ENCODE peak calls at places on chromosomes 6 and 20, in eight cellular contexts. F is NCI-H1694 treated with DMSO at 0.1 percent for 48 hours; R is PC-3; J is activated CD4-positive, alpha-beta T cell treated with anti-CD3 and anti-CD28 coated beads, Interleukin-2, amount 10 ng/mL, durations not matched to agents 7 days and 5 days; M is NCI-H69; E is stimulated activated CD4-positive, alpha-beta T cell treated with anti-CD3 and anti-CD28 coated beads, Interleukin-2, amount 100 ng/mL, for 48 hours; P is NCI-H460; Y is cardiac muscle cell. A is an unnamed sample.

GRCh38 chr6:36955136-36955535 is 598 bp downstream of the PI16 start:
- DNase-seq in F (no peak), R (no peak), J (no peak), M (no peak), E (no peak), P (no peak), Y (no peak), A (no peak)

GRCh38 chr6:64049736-64050135 is 414.1 kb downstream of the PHF3 start:
- DNase-seq in F (no peak), R (no peak), J (no peak), M (peak), E (no peak), P (no peak), Y (no peak), A (no peak)

GRCh38 chr6:28589234-28589951 is 63.7 kb downstream of the GPX5 start:
- DNase-seq in F (peak), R (peak), J (peak), M (peak), E (peak), P (peak), Y (peak), A (peak)

GRCh38 chr6:13005994-13006393 is 289.4 kb downstream of the PHACTR1 start:
- DNase-seq in F (no peak), R (no peak), J (no peak), M (peak), E (no peak), P (no peak), Y (no peak), A (no peak)

GRCh38 chr6:79538481-79538971 is 1.3 kb upstream of the LCA5 start:
- DNase-seq in F (no peak), R (peak), J (no peak), M (peak), E (no peak), P (no peak), Y (no peak), A (peak)

GRCh38 chr6:168863467-168863866 is 390.2 kb downstream of the THBS2 start:
- DNase-seq in F (no peak), R (no peak), J (no peak), M (no peak), E (no peak), P (no peak), Y (no peak), A (no peak)

GRCh38 chr20:52859156-52859887 is 112.8 kb upstream of the TSHZ2 start:
- DNase-seq in F (no peak), R (peak), J (no peak), M (no peak), E (no peak), P (no peak), Y (no peak), A (no peak)

GRCh38 chr20:46264391-46265266 is 43.7 kb downstream of the CDH22 start:
- DNase-seq in F (no peak), R (no peak), J (no peak), M (peak), E (no peak), P (no peak), Y (no peak), A (peak)

GRCh38 chr6:3285732-3286131 is 27.0 kb downstream of the PSMG4 start:
- DNase-seq in F (no peak), R (no peak), J (no peak), M (no peak), E (no peak), P (no peak), Y (no peak), A (no peak)

GRCh38 chr6:142853244-142854180 is 91.5 kb downstream of the HIVEP2 start:
- DNase-seq in F (no peak), R (peak), J (no peak), M (no peak), E (no peak), P (no peak), Y (no peak), A (no peak)

GRCh38 chr6:27679308-27679967 is 206.5 kb upstream of the ZNF184 start:
- DNase-seq in F (no peak), R (no peak), J (no peak), M (no peak), E (no peak), P (no peak), Y (no peak), A (no peak)

GRCh38 chr6:14079971-14080370 is 37.6 kb upstream of the CD83 start:
- DNase-seq in F (no peak), R (no peak), J (no peak), M (no peak), E (no peak), P (no peak), Y (no peak), A (no peak)

GRCh38 chr6:96948631-96949030 is 24.1 kb downstream of the KLHL32 start:
- DNase-seq in F (no peak), R (no peak), J (no peak), M (no peak), E (no peak), P (no peak), Y (no peak), A (no peak)

GRCh38 chr20:2688041-2688591 is 4.5 kb upstream of the EBF4 start:
- DNase-seq in F (peak), R (peak), J (peak), M (peak), E (peak), P (peak), Y (peak), A (peak)

GRCh38 chr6:112145080-112145573 is 57.7 kb downstream of the FAM229B start:
- DNase-seq in F (peak), R (no peak), J (no peak), M (peak), E (no peak), P (no peak), Y (no peak), A (peak)

GRCh38 chr6:15421945-15422733 is 176.3 kb downstream of the JARID2 start:
- DNase-seq in F (no peak), R (no peak), J (peak), M (no peak), E (no peak), P (no peak), Y (no peak), A (no peak)

GRCh38 chr6:107439418-107439817 is 19.9 kb downstream of the PDSS2 start:
- DNase-seq in F (no peak), R (no peak), J (no peak), M (no peak), E (no peak), P (no peak), Y (no peak), A (no peak)

GRCh38 chr20:49501917-49502316 is 19.4 kb upstream of the KCNB1 start:
- DNase-seq in F (no peak), R (peak), J (no peak), M (no peak), E (no peak), P (no peak), Y (no peak), A (peak)

GRCh38 chr20:32789896-32790750 is 27.9 kb downstream of the DNMT3B start:
- DNase-seq in F (peak), R (peak), J (peak), M (peak), E (peak), P (peak), Y (peak), A (peak)

GRCh38 chr6:43942011-43942442 is 172.0 kb downstream of the VEGFA start:
- DNase-seq in F (no peak), R (no peak), J (no peak), M (peak), E (no peak), P (no peak), Y (no peak), A (no peak)

GRCh38 chr20:38179846-38180245 is 14.8 kb upstream of the TGM2 start:
- DNase-seq in F (no peak), R (no peak), J (no peak), M (no peak), E (no peak), P (no peak), Y (no peak), A (no peak)

GRCh38 chr6:41705996-41706835 is 29.2 kb downstream of the TFEB start:
- DNase-seq in F (peak), R (peak), J (peak), M (peak), E (peak), P (peak), Y (peak), A (peak)

GRCh38 chr6:82365011-82365751 is 1.6 kb downstream of the TPBG start:
- DNase-seq in F (no peak), R (peak), J (no peak), M (peak), E (no peak), P (no peak), Y (peak), A (peak)

GRCh38 chr6:39998126-39998525 is 63.9 kb upstream of the MOCS1 start:
- DNase-seq in F (no peak), R (no peak), J (no peak), M (no peak), E (no peak), P (no peak), Y (no peak), A (peak)

GRCh38 chr6:169905041-169905807 is 153.8 kb downstream of the ERMARD start:
- DNase-seq in F (no peak), R (peak), J (no peak), M (peak), E (no peak), P (no peak), Y (no peak), A (peak)

GRCh38 chr20:32227744-32228688 is 20.3 kb downstream of the POFUT1 start:
- DNase-seq in F (no peak), R (no peak), J (no peak), M (no peak), E (no peak), P (no peak), Y (no peak), A (no peak)

GRCh38 chr6:158207452-158207788 is 39.3 kb downstream of the GTF2H5 start:
- DNase-seq in F (no peak), R (peak), J (peak), M (no peak), E (peak), P (no peak), Y (no peak), A (peak)

GRCh38 chr6:3061501-3061941 is 6.8 kb upstream of the RIPK1 start:
- DNase-seq in F (no peak), R (peak), J (no peak), M (no peak), E (no peak), P (no peak), Y (no peak), A (peak)

GRCh38 chr6:89406157-89406556 is 5.9 kb downstream of the RRAGD start:
- DNase-seq in F (no peak), R (no peak), J (no peak), M (no peak), E (no peak), P (no peak), Y (no peak), A (no peak)

GRCh38 chr20:63675681-63676368 is 17.7 kb downstream of the RTEL1 start:
- DNase-seq in F (no peak), R (no peak), J (no peak), M (no peak), E (no peak), P (no peak), Y (no peak), A (no peak)